ENCODE peak calls at places on chromosomes 2 and 18, in four cellular contexts. A is effector memory CD4-positive, alpha-beta T cell; X is pancreas; F is tibial nerve. K is an unnamed sample. For H3K27me3, the result is how much of the 10 kb centered on the place peaks cover.

GRCh38 chr18:8756571-8756970 is 51.2 kb downstream of the MTCL1 start:
- DNase-seq in A (no peak), F (no peak), X (no peak), K (no peak)

GRCh38 chr18:67132919-67133318 is 383.6 kb downstream of the DSEL start:
- DNase-seq in A (no peak), X (no peak), F (no peak), K (no peak)

GRCh38 chr2:54589340-54590215 is 133.5 kb downstream of the SPTBN1 start:
- DNase-seq in F (no peak), A (peak), X (no peak), K (no peak)

GRCh38 chr18:32437080-32437834 is 33.4 kb downstream of the GAREM1 start:
- DNase-seq in F (no peak), A (no peak), X (no peak), K (no peak)

GRCh38 chr2:46569061-46569560 is 89.7 kb downstream of the TMEM247 start:
- DNase-seq in A (no peak), X (no peak), F (peak), K (no peak)

GRCh38 chr2:165794520-165794882 is 454 bp upstream of the GALNT3 start:
- DNase-seq in F (peak), X (no peak), A (peak), K (peak)

GRCh38 chr2:3316456-3317276 is 61.0 kb downstream of the EIPR1 start:
- DNase-seq in X (peak), A (no peak), F (no peak), K (no peak)

GRCh38 chr18:69845588-69846506 is 101.8 kb downstream of the CD226 start:
- DNase-seq in A (no peak), F (no peak), X (no peak), K (no peak)

GRCh38 chr2:41711736-41712135 is 336.1 kb upstream of the PKDCC start:
- DNase-seq in X (no peak), A (no peak), F (no peak), K (no peak)

GRCh38 chr2:86221066-86221684 is 21.9 kb downstream of the MRPL35 start:
- DNase-seq in A (no peak), X (peak), F (no peak), K (peak)

GRCh38 chr2:24077879-24078278 is 1.8 kb upstream of the SF3B6 start:
- DNase-seq in X (no peak), F (no peak), A (no peak), K (no peak)

GRCh38 chr2:30257266-30258214 is 26.2 kb downstream of the LBH start:
- DNase-seq in F (no peak), A (no peak), X (no peak), K (no peak)

GRCh38 chr18:46250084-46250811 is 146.1 kb downstream of the HAUS1 start:
- DNase-seq in X (no peak), A (peak), F (peak), K (no peak)

GRCh38 chr2:177784449-177784845 is 288.1 kb downstream of the PDE11A start:
- DNase-seq in A (no peak), F (peak), X (no peak), K (no peak)

GRCh38 chr2:98764499-98764898 is 33.6 kb upstream of the MGAT4A start:
- DNase-seq in A (no peak), X (no peak), F (no peak), K (no peak)

GRCh38 chr2:190853659-190854386 is 26.8 kb upstream of the GLS start:
- DNase-seq in A (no peak), X (no peak), F (no peak), K (no peak)

GRCh38 chr2:75498907-75499306 is 61.8 kb downstream of the EVA1A start:
- DNase-seq in X (no peak), A (no peak), F (no peak), K (no peak)

GRCh38 chr18:74579704-74580103 is 18.0 kb upstream of the ZNF407 start:
- DNase-seq in F (no peak), X (no peak), A (no peak), K (no peak)

GRCh38 chr18:57436193-57436964 is 1.2 kb downstream of the ONECUT2 start:
- DNase-seq in X (peak), A (no peak), F (no peak), K (no peak)

GRCh38 chr18:26981373-26982082 is 116.0 kb upstream of the AQP4 start:
- DNase-seq in X (no peak), A (no peak), F (no peak), K (no peak)

GRCh38 chr2:65158557-65158956 is 28.7 kb upstream of the RAB1A start:
- DNase-seq in A (no peak), F (no peak), X (no peak), K (no peak)

GRCh38 chr2:237700583-237701032 is 73.2 kb downstream of the LRRFIP1 start:
- DNase-seq in F (no peak), X (no peak), A (peak), K (peak)

GRCh38 chr2:130769343-130769907 is 14.1 kb downstream of the AMER3 start:
- DNase-seq in X (no peak), A (no peak), F (no peak), K (no peak)

GRCh38 chr2:73983322-73984202 is 1.1 kb upstream of the TET3 start:
- DNase-seq in X (peak), A (no peak), F (no peak), K (peak)

GRCh38 chr18:62720766-62721613 is 5.6 kb downstream of the PHLPP1 start:
- DNase-seq in A (no peak), F (no peak), X (no peak), K (no peak)

GRCh38 chr2:159571540-159572260 is 44.6 kb downstream of the BAZ2B start:
- DNase-seq in A (no peak), F (no peak), X (no peak), K (no peak)

GRCh38 chr2:216388046-216388884 is 16.0 kb upstream of the MARCHF4 start:
- DNase-seq in X (no peak), F (no peak), A (no peak), K (no peak)

GRCh38 chr2:188678921-188679320 is 295.3 kb upstream of the COL3A1 start:
- DNase-seq in X (no peak), F (no peak), A (no peak), K (no peak)

GRCh38 chr2:234970467-234970866 is 18.6 kb downstream of the SH3BP4 start:
- DNase-seq in X (no peak), F (no peak), A (no peak), K (no peak)

GRCh38 chr18:39772155-39772919 is 2182.7 kb upstream of the PIK3C3 start:
- DNase-seq in A (no peak), X (no peak), F (no peak), K (no peak)

GRCh38 chr2:94776036-94776435 is 95.2 kb upstream of the TEKT4 start:
- DNase-seq in X (no peak), F (no peak), A (no peak), K (no peak)

GRCh38 chr2:94769733-94770132 is 101.5 kb upstream of the TEKT4 start:
- DNase-seq in X (no peak), F (no peak), A (no peak), K (no peak)

GRCh38 chr2:94774851-94775250 is 96.4 kb upstream of the TEKT4 start:
- DNase-seq in X (no peak), A (no peak), F (no peak), K (no peak)
- H3K27me3 ChIP-seq in X (under half), A (under half), F (under half), K (under half)

GRCh38 chr2:232485757-232486557 is 1.7 kb downstream of the ECEL1 start:
- DNase-seq in X (peak), A (no peak), F (no peak), K (no peak)
- H3K27me3 ChIP-seq in X (under half), A (under half), F (under half), K (under half)

GRCh38 chr2:26694001-26694400 is 1.5 kb downstream of the KCNK3 start:
- DNase-seq in A (no peak), F (no peak), X (no peak), K (no peak)
- H3K27me3 ChIP-seq in A (under half), F (under half), X (under half), K (under half)

GRCh38 chr18:35040988-35041751 is at the start of gene MAPRE2:
- DNase-seq in F (peak), A (peak), X (peak), K (peak)

GRCh38 chr18:35039633-35040032 is 1.6 kb upstream of the MAPRE2 start:
- DNase-seq in X (no peak), A (no peak), F (no peak), K (no peak)

GRCh38 chr18:35040638-35040987 is 600 bp upstream of the MAPRE2 start:
- DNase-seq in F (no peak), X (no peak), A (no peak), K (no peak)

GRCh38 chr18:35038881-35039491 is 2.2 kb upstream of the MAPRE2 start:
- DNase-seq in A (no peak), X (no peak), F (no peak), K (no peak)

GRCh38 chr18:35038029-35038428 is 3.2 kb upstream of the MAPRE2 start:
- DNase-seq in F (no peak), X (no peak), A (no peak), K (no peak)
- H3K27me3 ChIP-seq in F (under half), X (under half), A (under half), K (under half)